ENCODE peak calls at places on chromosomes 6 and 20, in nine cellular contexts. One of them, this sample, is unnamed.

GRCh38 chr6:161434921-161435411 is 161.1 kb upstream of the AGPAT4 start:
- DNase-seq in NCI-H774: no peak
- DNase-seq in LHCN-M2: peak
- DNase-seq in germinal center: no peak
- DNase-seq in COR-L47: no peak
- DNase-seq in stimulated activated CD4-positive, alpha-beta T cell treated with anti-CD3 and anti-CD28 coated beads, Interleukin-2, amount 100 ng/mL, for 48 hours: no peak
- DNase-seq in non-pigmented ciliary epithelial cell: peak
- DNase-seq in fibroblast of the aortic adventitia: peak
- DNase-seq in LNCaP clone FGC: peak
- DNase-seq in this sample: no peak

GRCh38 chr6:122651604-122652003 is 41.4 kb downstream of the PKIB start:
- DNase-seq in NCI-H774: no peak
- DNase-seq in LHCN-M2: no peak
- DNase-seq in germinal center: no peak
- DNase-seq in COR-L47: no peak
- DNase-seq in stimulated activated CD4-positive, alpha-beta T cell treated with anti-CD3 and anti-CD28 coated beads, Interleukin-2, amount 100 ng/mL, for 48 hours: no peak
- DNase-seq in non-pigmented ciliary epithelial cell: no peak
- DNase-seq in fibroblast of the aortic adventitia: peak
- DNase-seq in LNCaP clone FGC: no peak
- DNase-seq in this sample: no peak

GRCh38 chr6:15248451-15249370 is 2.8 kb downstream of the JARID2 start:
- DNase-seq in NCI-H774: peak
- DNase-seq in LHCN-M2: peak
- DNase-seq in germinal center: peak
- DNase-seq in COR-L47: peak
- DNase-seq in stimulated activated CD4-positive, alpha-beta T cell treated with anti-CD3 and anti-CD28 coated beads, Interleukin-2, amount 100 ng/mL, for 48 hours: peak
- DNase-seq in non-pigmented ciliary epithelial cell: peak
- DNase-seq in fibroblast of the aortic adventitia: peak
- DNase-seq in LNCaP clone FGC: peak
- DNase-seq in this sample: peak

GRCh38 chr6:52904562-52905279 is 4.8 kb downstream of the GSTA3 start:
- DNase-seq in NCI-H774: no peak
- DNase-seq in LHCN-M2: no peak
- DNase-seq in germinal center: no peak
- DNase-seq in COR-L47: no peak
- DNase-seq in stimulated activated CD4-positive, alpha-beta T cell treated with anti-CD3 and anti-CD28 coated beads, Interleukin-2, amount 100 ng/mL, for 48 hours: no peak
- DNase-seq in non-pigmented ciliary epithelial cell: no peak
- DNase-seq in fibroblast of the aortic adventitia: no peak
- DNase-seq in LNCaP clone FGC: no peak
- DNase-seq in this sample: no peak

GRCh38 chr20:50242863-50243609 is 52.4 kb downstream of the CEBPB start:
- DNase-seq in NCI-H774: no peak
- DNase-seq in LHCN-M2: no peak
- DNase-seq in germinal center: no peak
- DNase-seq in COR-L47: peak
- DNase-seq in stimulated activated CD4-positive, alpha-beta T cell treated with anti-CD3 and anti-CD28 coated beads, Interleukin-2, amount 100 ng/mL, for 48 hours: no peak
- DNase-seq in non-pigmented ciliary epithelial cell: no peak
- DNase-seq in fibroblast of the aortic adventitia: no peak
- DNase-seq in LNCaP clone FGC: no peak
- DNase-seq in this sample: peak

GRCh38 chr6:3009930-3010329 is 10.2 kb downstream of the NQO2 start:
- DNase-seq in NCI-H774: no peak
- DNase-seq in LHCN-M2: no peak
- DNase-seq in germinal center: no peak
- DNase-seq in COR-L47: no peak
- DNase-seq in stimulated activated CD4-positive, alpha-beta T cell treated with anti-CD3 and anti-CD28 coated beads, Interleukin-2, amount 100 ng/mL, for 48 hours: no peak
- DNase-seq in non-pigmented ciliary epithelial cell: no peak
- DNase-seq in fibroblast of the aortic adventitia: peak
- DNase-seq in LNCaP clone FGC: no peak
- DNase-seq in this sample: no peak

GRCh38 chr6:18226451-18226850 is 37.9 kb downstream of the DEK start:
- DNase-seq in NCI-H774: no peak
- DNase-seq in LHCN-M2: peak
- DNase-seq in germinal center: no peak
- DNase-seq in COR-L47: no peak
- DNase-seq in stimulated activated CD4-positive, alpha-beta T cell treated with anti-CD3 and anti-CD28 coated beads, Interleukin-2, amount 100 ng/mL, for 48 hours: no peak
- DNase-seq in non-pigmented ciliary epithelial cell: no peak
- DNase-seq in fibroblast of the aortic adventitia: peak
- DNase-seq in LNCaP clone FGC: no peak
- DNase-seq in this sample: no peak

GRCh38 chr6:71138416-71138815 is 150.2 kb upstream of the OGFRL1 start:
- DNase-seq in NCI-H774: no peak
- DNase-seq in LHCN-M2: peak
- DNase-seq in germinal center: no peak
- DNase-seq in COR-L47: no peak
- DNase-seq in stimulated activated CD4-positive, alpha-beta T cell treated with anti-CD3 and anti-CD28 coated beads, Interleukin-2, amount 100 ng/mL, for 48 hours: no peak
- DNase-seq in non-pigmented ciliary epithelial cell: no peak
- DNase-seq in fibroblast of the aortic adventitia: no peak
- DNase-seq in LNCaP clone FGC: no peak
- DNase-seq in this sample: no peak

GRCh38 chr6:30005482-30005881 is 55.6 kb upstream of the POLR1H start:
- DNase-seq in NCI-H774: no peak
- DNase-seq in LHCN-M2: no peak
- DNase-seq in germinal center: no peak
- DNase-seq in COR-L47: no peak
- DNase-seq in stimulated activated CD4-positive, alpha-beta T cell treated with anti-CD3 and anti-CD28 coated beads, Interleukin-2, amount 100 ng/mL, for 48 hours: no peak
- DNase-seq in non-pigmented ciliary epithelial cell: no peak
- DNase-seq in fibroblast of the aortic adventitia: no peak
- DNase-seq in LNCaP clone FGC: no peak
- DNase-seq in this sample: no peak